ENCODE peak calls at places on chromosomes 1 and 21, in seven cellular contexts. A is HCT116, H is GM12878, F is SK-N-SH, D is K562, J is HepG2, I is H1. L is an unnamed sample.

GRCh38 chr1:3029481-3029961 is 8.3 kb downstream of the ACTRT2 start:
- DNase-seq in A (no peak), H (no peak), F (no peak), D (no peak), J (no peak), I (no peak), L (no peak)

GRCh38 chr1:115364776-115365155 is 26.7 kb upstream of the NGF start:
- DNase-seq in A (no peak), H (no peak), F (peak; percentile 78), D (no peak), J (no peak), I (no peak), L (no peak)

GRCh38 chr1:221035680-221036153 is 156.5 kb downstream of the HLX start:
- DNase-seq in A (no peak), H (no peak), F (no peak), D (peak; percentile 32), J (no peak), I (no peak), L (no peak)

GRCh38 chr1:115089443-115090340 is at the start of gene TSPAN2:
- DNase-seq in A (no peak), H (no peak), F (peak; percentile 93), D (peak; percentile 69), J (no peak), I (peak; percentile 91), L (no peak)

GRCh38 chr1:87252406-87252805 is 76.3 kb upstream of the LMO4 start:
- DNase-seq in A (no peak), H (no peak), F (no peak), D (no peak), J (no peak), I (no peak), L (no peak)

GRCh38 chr1:178341218-178341956 is 155.4 kb downstream of the CLEC20A start:
- DNase-seq in A (peak; percentile 68), H (no peak), F (peak; percentile 11), D (no peak), J (no peak), I (peak; percentile 82), L (peak; percentile 97)

GRCh38 chr1:248890549-248891498 is 15.2 kb upstream of the PGBD2 start:
- DNase-seq in A (no peak), H (no peak), F (no peak), D (peak; percentile 51), J (no peak), I (no peak), L (no peak)

GRCh38 chr1:77406661-77407060 is 124.8 kb downstream of the AK5 start:
- DNase-seq in A (no peak), H (no peak), F (peak; percentile 4), D (no peak), J (no peak), I (no peak), L (peak; percentile 2)

GRCh38 chr21:31658053-31658452 is 1.4 kb upstream of the SOD1 start:
- DNase-seq in A (no peak), H (no peak), F (no peak), D (peak; percentile 13), J (peak; percentile 62), I (no peak), L (no peak)
- TF ChIP-seq JUND in A (no peak), H (no peak), F (no peak), D (no peak), J (no peak), I (no peak), L (no peak)

DNA sequence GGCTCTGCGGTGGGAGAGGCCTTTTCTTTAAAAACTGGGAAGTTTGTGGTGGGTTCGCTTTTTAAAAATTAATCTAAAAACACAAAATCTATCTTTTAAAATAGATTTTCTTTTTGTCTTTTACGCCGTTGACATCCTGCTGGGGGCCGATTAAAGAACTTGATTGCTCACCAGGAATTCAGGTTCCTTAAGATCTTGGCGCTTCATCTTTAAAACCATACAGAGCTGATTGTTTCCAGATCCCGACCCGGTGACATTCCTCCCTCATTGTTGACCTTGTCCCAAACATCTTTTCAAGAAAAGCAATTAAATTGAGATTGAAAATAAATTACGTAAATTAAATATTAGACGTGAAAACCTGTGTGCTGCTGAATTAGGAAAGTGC is 546 bp upstream of the ZNF697 start:
- DNase-seq in A (no peak), H (no peak), F (no peak), D (no peak), J (no peak), I (no peak), L (no peak)
- TF ChIP-seq JUND in A (no peak), H (no peak), F (no peak), D (no peak), J (no peak), I (no peak), L (no peak)

DNA sequence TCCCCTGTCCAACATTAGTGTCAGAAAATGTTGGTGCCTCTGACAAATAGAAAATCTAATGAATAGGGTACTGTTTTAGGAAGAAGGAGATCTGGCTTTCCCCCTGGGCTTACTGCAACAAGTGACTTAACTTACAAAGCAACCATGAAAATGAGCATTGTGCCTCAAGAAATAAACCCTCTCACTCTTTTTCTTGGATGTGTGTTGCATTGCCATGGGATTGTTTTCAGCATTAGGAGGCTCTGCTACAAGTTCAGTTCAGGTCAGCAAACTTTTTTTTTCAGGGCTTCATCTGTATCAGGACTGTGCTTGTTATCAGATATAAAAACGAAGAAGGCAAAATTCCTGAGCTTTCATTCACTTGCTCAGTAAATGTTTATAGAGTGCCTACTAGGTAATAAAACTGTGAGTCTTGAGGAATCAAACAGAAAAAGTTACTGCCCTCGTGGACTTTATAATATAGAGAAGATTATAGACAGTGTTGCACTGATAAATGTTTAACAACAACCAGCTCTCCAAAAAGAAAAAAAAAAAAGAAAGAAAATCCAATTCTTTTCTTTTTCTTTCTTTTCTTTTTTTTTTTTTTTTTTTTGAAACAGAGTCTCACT is 37.9 kb upstream of the DOCK7 start:
- DNase-seq in A (no peak), H (no peak), F (no peak), D (no peak), J (no peak), I (no peak), L (no peak)
- TF ChIP-seq JUND in A (no peak), H (no peak), F (no peak), D (no peak), J (no peak), I (no peak), L (no peak)

GRCh38 chr1:9066945-9067807 is 2.3 kb downstream of the SLC2A5 start:
- DNase-seq in A (no peak), H (no peak), F (no peak), D (no peak), J (peak; percentile 31), I (no peak), L (no peak)
- TF ChIP-seq JUND in A (no peak), H (no peak), F (no peak), D (peak; percentile 36), J (no peak), I (no peak), L (no peak)

GRCh38 chr1:171507435-171507834 is 22.1 kb downstream of the PRRC2C start:
- DNase-seq in A (no peak), H (no peak), F (no peak), D (no peak), J (no peak), I (no peak), L (no peak)

GRCh38 chr1:171506525-171507304 is 21.4 kb downstream of the PRRC2C start:
- DNase-seq in A (no peak), H (no peak), F (no peak), D (no peak), J (peak; percentile 20), I (no peak), L (no peak)

GRCh38 chr1:171500304-171500703 is 15.0 kb downstream of the PRRC2C start:
- DNase-seq in A (no peak), H (no peak), F (no peak), D (no peak), J (no peak), I (no peak), L (no peak)

GRCh38 chr1:171500803-171501202 is 15.5 kb downstream of the PRRC2C start:
- DNase-seq in A (no peak), H (no peak), F (no peak), D (no peak), J (no peak), I (no peak), L (no peak)

DNA sequence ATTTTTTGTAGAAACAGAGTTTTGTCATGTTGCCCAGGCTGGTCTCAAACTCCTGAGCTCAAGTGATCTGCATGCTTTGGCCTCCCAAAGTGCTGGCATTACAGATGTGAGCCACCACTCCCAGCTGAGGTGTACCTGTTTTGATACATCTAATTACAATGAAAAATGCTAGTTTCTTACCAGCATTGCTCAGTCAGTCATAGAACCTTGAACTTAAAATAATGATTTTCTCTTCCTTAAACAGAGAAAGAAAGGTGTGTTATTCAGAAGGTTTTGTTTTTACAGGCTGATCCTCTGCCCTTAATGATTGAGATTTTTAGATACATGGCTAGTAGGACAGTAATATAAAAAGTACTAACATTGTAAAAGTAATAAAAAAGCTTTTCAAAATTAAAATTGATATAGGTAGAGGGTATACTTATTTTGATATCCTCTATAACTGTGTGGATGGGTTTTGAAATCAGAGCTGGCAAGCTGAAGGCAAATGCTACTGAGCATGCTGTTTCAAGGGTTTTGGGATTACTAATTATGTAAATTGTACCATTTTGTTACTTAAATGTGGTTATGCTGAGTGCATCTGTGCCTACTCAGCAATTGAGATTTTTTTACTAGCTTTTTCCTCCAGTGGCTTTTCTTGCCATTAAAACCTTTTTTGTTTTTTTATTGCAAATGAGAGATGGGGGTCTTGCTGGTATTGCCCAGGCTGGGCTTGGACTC is 16.1 kb downstream of the PRRC2C start:
- DNase-seq in A (no peak), H (no peak), F (no peak), D (no peak), J (no peak), I (no peak), L (no peak)
- TF ChIP-seq JUND in A (no peak), H (no peak), F (no peak), D (no peak), J (no peak), I (no peak), L (no peak)

GRCh38 chr1:38746966-38747600 is 112.5 kb downstream of the RRAGC start:
- DNase-seq in A (no peak), H (no peak), F (no peak), D (no peak), J (no peak), I (no peak), L (no peak)
- TF ChIP-seq JUND in A (no peak), H (no peak), F (no peak), D (no peak), J (no peak), I (no peak), L (no peak)

GRCh38 chr1:8974551-8974950 is 28.9 kb downstream of the CA6 start:
- DNase-seq in A (no peak), H (no peak), F (no peak), D (no peak), J (no peak), I (no peak), L (no peak)
- TF ChIP-seq JUND in A (no peak), H (no peak), F (no peak), D (no peak), J (no peak), I (no peak), L (no peak)

GRCh38 chr21:36321325-36322082 is 1.5 kb downstream of the MORC3 start:
- DNase-seq in A (no peak), H (no peak), F (peak; percentile 63), D (no peak), J (no peak), I (no peak), L (peak; percentile 77)
- TF ChIP-seq JUND in A (no peak), H (no peak), F (no peak), D (no peak), J (no peak), I (no peak), L (no peak)

L was measured in T47D.